ENCODE peak calls at places on chromosomes 12 and 14, in four cellular contexts. One of them, this sample, is unnamed.

GRCh38 chr14:50999726-51000125 is 55.4 kb upstream of the PYGL start:
- DNase-seq in K562: no peak
- DNase-seq in GM12878: no peak
- DNase-seq in HepG2: peak
- DNase-seq in this sample: peak

GRCh38 chr14:98993818-98994217 is 278.2 kb downstream of the BCL11B start:
- DNase-seq in K562: no peak
- DNase-seq in GM12878: no peak
- DNase-seq in HepG2: no peak
- DNase-seq in this sample: no peak

GRCh38 chr12:120276734-120277133 is 11.2 kb upstream of the PXN start:
- DNase-seq in K562: no peak
- DNase-seq in GM12878: no peak
- DNase-seq in HepG2: peak
- DNase-seq in this sample: no peak

GRCh38 chr12:54439521-54440255 is 20.6 kb upstream of the ITGA5 start:
- DNase-seq in K562: peak
- DNase-seq in GM12878: no peak
- DNase-seq in HepG2: peak
- DNase-seq in this sample: peak

GRCh38 chr12:117981267-117981666 is 12.5 kb upstream of the KSR2 start:
- DNase-seq in K562: no peak
- DNase-seq in GM12878: no peak
- DNase-seq in HepG2: no peak
- DNase-seq in this sample: no peak

GRCh38 chr12:68259318-68259940 is 6.0 kb upstream of the IL22 start:
- DNase-seq in K562: no peak
- DNase-seq in GM12878: peak
- DNase-seq in HepG2: no peak
- DNase-seq in this sample: no peak

GRCh38 chr14:64968167-64968566 is 4.0 kb downstream of the RAB15 start:
- DNase-seq in K562: no peak
- DNase-seq in GM12878: no peak
- DNase-seq in HepG2: no peak
- DNase-seq in this sample: no peak

GRCh38 chr12:38954119-38954746 is 48.8 kb upstream of the CPNE8 start:
- DNase-seq in K562: no peak
- DNase-seq in GM12878: no peak
- DNase-seq in HepG2: no peak
- DNase-seq in this sample: no peak

GRCh38 chr12:18468521-18469075 is 207.3 kb downstream of the PIK3C2G start:
- DNase-seq in K562: no peak
- DNase-seq in GM12878: no peak
- DNase-seq in HepG2: no peak
- DNase-seq in this sample: no peak

GRCh38 chr12:109480356-109480755 is 2.9 kb downstream of the UBE3B start:
- DNase-seq in K562: no peak
- DNase-seq in GM12878: no peak
- DNase-seq in HepG2: no peak
- DNase-seq in this sample: no peak
- TF ChIP-seq POLR2AphosphoS2 in K562: no peak
- TF ChIP-seq POLR2AphosphoS2 in GM12878: no peak
- TF ChIP-seq POLR2AphosphoS2 in HepG2: no peak
- TF ChIP-seq POLR2AphosphoS2 in this sample: no peak

GRCh38 chr12:92010853-92011701 is 134.6 kb downstream of the BTG1 start:
- DNase-seq in K562: no peak
- DNase-seq in GM12878: no peak
- DNase-seq in HepG2: no peak
- DNase-seq in this sample: no peak

GRCh38 chr12:92008345-92008744 is 137.3 kb downstream of the BTG1 start:
- DNase-seq in K562: no peak
- DNase-seq in GM12878: no peak
- DNase-seq in HepG2: no peak
- DNase-seq in this sample: no peak

GRCh38 chr12:92007787-92008186 is 137.9 kb downstream of the BTG1 start:
- DNase-seq in K562: no peak
- DNase-seq in GM12878: no peak
- DNase-seq in HepG2: no peak
- DNase-seq in this sample: no peak

GRCh38 chr12:92012691-92013090 is 133.0 kb downstream of the BTG1 start:
- DNase-seq in K562: no peak
- DNase-seq in GM12878: no peak
- DNase-seq in HepG2: no peak
- DNase-seq in this sample: no peak

DNA sequence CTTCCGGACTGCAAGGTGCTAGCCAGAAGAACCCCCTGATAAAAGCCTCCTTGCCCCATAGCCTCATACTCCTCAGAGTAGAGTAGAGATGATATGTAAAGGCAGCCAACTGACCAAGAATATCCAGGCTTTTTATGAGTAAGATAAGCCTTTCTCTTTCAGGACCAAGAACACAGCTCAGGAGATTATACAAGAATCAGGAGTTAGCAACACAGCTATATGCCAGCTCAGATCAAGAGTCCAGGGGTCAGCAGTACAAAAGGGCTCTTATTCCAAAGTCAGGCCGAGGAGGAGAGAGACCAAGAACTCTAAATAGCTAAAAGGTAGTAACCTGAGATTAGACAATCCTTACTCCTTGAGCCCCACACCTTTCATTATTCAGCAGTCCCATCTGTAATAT is 135.3 kb downstream of the BTG1 start:
- DNase-seq in K562: no peak
- DNase-seq in GM12878: no peak
- DNase-seq in HepG2: no peak
- DNase-seq in this sample: no peak
- TF ChIP-seq POLR2AphosphoS2 in K562: no peak
- TF ChIP-seq POLR2AphosphoS2 in GM12878: no peak
- TF ChIP-seq POLR2AphosphoS2 in HepG2: no peak
- TF ChIP-seq POLR2AphosphoS2 in this sample: no peak

GRCh38 chr14:29392287-29392686 is 535.4 kb downstream of the PRKD1 start:
- DNase-seq in K562: no peak
- DNase-seq in GM12878: no peak
- DNase-seq in HepG2: no peak
- DNase-seq in this sample: no peak

DNA sequence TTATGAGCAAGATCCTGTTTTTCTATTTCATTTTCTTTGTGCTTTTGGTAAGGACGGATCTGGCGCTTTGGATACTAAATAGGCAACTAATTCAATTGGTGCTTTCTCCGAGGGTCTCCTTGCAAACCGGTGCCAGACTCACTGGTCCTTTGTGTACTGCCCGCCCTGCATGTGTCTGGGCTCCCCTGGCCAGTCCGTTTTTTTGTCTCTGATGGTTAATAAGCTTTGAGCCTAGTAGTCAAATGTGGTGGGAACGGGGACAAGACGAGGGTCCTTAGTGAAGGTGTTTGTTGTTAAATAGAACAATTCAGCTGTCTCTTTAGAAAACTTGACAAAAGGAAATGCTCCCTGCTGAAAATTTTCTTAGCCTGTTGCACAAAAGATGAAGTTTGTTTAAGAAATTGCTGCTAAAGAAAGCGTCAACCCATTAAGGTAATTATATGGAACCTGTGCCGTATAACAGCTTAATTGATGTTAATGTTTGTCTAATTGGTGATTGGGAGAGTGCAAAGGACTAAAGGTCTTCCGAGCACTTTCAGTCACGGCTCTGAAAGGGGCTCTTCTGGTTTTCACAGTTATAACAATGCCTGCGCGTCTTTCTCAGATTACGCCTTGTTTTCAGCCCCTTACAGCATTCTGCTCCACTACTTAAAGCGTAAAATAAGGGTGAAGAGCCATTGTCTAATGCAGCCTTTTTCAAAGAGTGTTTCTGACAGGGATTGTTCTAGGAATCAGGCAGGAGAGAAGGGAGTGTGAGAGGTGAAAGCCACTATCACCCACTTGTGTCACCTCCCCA is 537.4 kb downstream of the PRKD1 start:
- DNase-seq in K562: no peak
- DNase-seq in GM12878: no peak
- DNase-seq in HepG2: no peak
- DNase-seq in this sample: no peak
- TF ChIP-seq POLR2AphosphoS2 in K562: no peak
- TF ChIP-seq POLR2AphosphoS2 in GM12878: no peak
- TF ChIP-seq POLR2AphosphoS2 in HepG2: no peak
- TF ChIP-seq POLR2AphosphoS2 in this sample: no peak

DNA sequence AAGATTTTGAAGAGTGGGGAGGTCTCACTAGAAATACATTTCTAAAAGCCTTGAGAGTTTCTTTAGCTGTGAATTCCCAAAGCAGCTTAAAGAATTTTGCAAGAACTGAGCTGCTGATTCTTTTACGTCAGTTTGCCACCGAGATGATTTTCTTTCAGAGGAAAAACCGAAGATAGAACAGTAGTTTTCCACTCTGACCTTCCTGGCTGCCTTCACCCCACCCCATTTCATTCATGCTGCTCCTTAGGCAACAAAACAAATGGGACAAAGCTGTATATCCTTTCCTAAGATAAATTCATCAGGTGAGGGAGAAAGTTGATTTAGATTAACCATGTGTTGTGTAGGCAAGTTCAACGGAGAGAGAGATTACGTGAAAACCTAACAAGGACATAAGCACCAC is 947.0 kb downstream of the GALC start:
- DNase-seq in K562: no peak
- DNase-seq in GM12878: no peak
- DNase-seq in HepG2: no peak
- DNase-seq in this sample: no peak
- TF ChIP-seq POLR2AphosphoS2 in K562: no peak
- TF ChIP-seq POLR2AphosphoS2 in GM12878: no peak
- TF ChIP-seq POLR2AphosphoS2 in HepG2: no peak
- TF ChIP-seq POLR2AphosphoS2 in this sample: no peak

GRCh38 chr14:34804933-34805332 is 70.2 kb downstream of the BAZ1A start:
- DNase-seq in K562: peak
- DNase-seq in GM12878: no peak
- DNase-seq in HepG2: no peak
- DNase-seq in this sample: no peak
- TF ChIP-seq POLR2AphosphoS2 in K562: no peak
- TF ChIP-seq POLR2AphosphoS2 in GM12878: no peak
- TF ChIP-seq POLR2AphosphoS2 in HepG2: no peak
- TF ChIP-seq POLR2AphosphoS2 in this sample: no peak

DNA sequence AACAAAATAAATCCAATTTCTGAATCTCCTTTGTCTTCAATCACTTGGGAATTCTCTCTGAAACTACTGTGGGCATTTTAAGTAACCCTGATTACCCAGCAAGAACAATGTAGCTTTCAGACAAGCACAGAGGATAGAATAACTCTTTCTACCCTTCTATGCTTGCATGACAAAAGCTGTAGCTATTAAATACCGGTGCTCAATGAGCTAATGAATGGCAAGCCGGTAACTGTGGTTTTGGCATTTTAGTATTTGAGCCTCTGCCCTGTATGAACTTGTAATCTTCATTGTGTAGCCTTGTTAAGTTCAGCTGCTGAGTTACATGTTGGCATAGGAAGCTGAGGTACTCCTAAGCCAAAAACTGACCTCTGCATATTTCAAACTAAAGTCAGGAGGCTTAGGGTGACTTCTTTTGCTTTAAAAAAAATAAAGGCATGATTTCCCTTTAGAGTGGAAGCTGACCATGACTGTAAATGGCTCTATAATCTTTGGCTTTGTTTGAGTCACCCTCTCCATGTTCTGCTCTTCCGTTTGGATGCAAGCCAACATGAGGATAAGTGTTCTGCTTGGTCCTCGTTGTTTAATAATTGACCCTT is 171.0 kb upstream of the HIF1A start:
- DNase-seq in K562: peak
- DNase-seq in GM12878: no peak
- DNase-seq in HepG2: peak
- DNase-seq in this sample: peak
- TF ChIP-seq POLR2AphosphoS2 in K562: no peak
- TF ChIP-seq POLR2AphosphoS2 in GM12878: no peak
- TF ChIP-seq POLR2AphosphoS2 in HepG2: no peak
- TF ChIP-seq POLR2AphosphoS2 in this sample: no peak

GRCh38 chr12:32110942-32111341 is 4.3 kb downstream of the BICD1 start:
- DNase-seq in K562: no peak
- DNase-seq in GM12878: no peak
- DNase-seq in HepG2: no peak
- DNase-seq in this sample: no peak

GRCh38 chr12:32110417-32110816 is 3.8 kb downstream of the BICD1 start:
- DNase-seq in K562: no peak
- DNase-seq in GM12878: no peak
- DNase-seq in HepG2: no peak
- DNase-seq in this sample: no peak

GRCh38 chr12:32106517-32107366 is at the start of gene BICD1:
- DNase-seq in K562: peak
- DNase-seq in GM12878: peak
- DNase-seq in HepG2: peak
- DNase-seq in this sample: peak

GRCh38 chr12:32107376-32108267 is 975 bp downstream of the BICD1 start:
- DNase-seq in K562: peak
- DNase-seq in GM12878: no peak
- DNase-seq in HepG2: peak
- DNase-seq in this sample: peak

GRCh38 chr12:32108829-32109228 is 2.2 kb downstream of the BICD1 start:
- DNase-seq in K562: no peak
- DNase-seq in GM12878: no peak
- DNase-seq in HepG2: no peak
- DNase-seq in this sample: no peak
- TF ChIP-seq POLR2AphosphoS2 in K562: no peak
- TF ChIP-seq POLR2AphosphoS2 in GM12878: no peak
- TF ChIP-seq POLR2AphosphoS2 in HepG2: no peak
- TF ChIP-seq POLR2AphosphoS2 in this sample: no peak

GRCh38 chr14:80425686-80426085 is 214.4 kb upstream of the DIO2 start:
- DNase-seq in K562: no peak
- DNase-seq in GM12878: no peak
- DNase-seq in HepG2: no peak
- DNase-seq in this sample: peak
- TF ChIP-seq POLR2AphosphoS2 in K562: no peak
- TF ChIP-seq POLR2AphosphoS2 in GM12878: no peak
- TF ChIP-seq POLR2AphosphoS2 in HepG2: no peak
- TF ChIP-seq POLR2AphosphoS2 in this sample: no peak